ENCODE peak calls at places on chromosomes 7 and 10, in ten cellular contexts. D is IMR-90, F is breast epithelium, I is kidney, Z is GM06990, X is tibial nerve, O is GM23338, W is upper lobe of right lung, A is tibial artery, Q is psoas muscle. M is an unnamed sample.

GRCh38 chr7:151537818-151538561 is 18.3 kb upstream of the RHEB start:
- DNase-seq in A (no peak), I (no peak), F (no peak), X (peak; percentile 58), O (no peak), D (peak; percentile 18), W (no peak), Q (no peak), Z (no peak), M (no peak)

GRCh38 chr7:87038993-87039716 is 20.3 kb downstream of the ELAPOR2 start:
- DNase-seq in Q (no peak), X (no peak), F (no peak), A (no peak), O (no peak), D (no peak), W (no peak), I (no peak), Z (no peak), M (no peak)

GRCh38 chr10:48240196-48240595 is 34.3 kb downstream of the FRMPD2 start:
- DNase-seq in I (no peak), D (no peak), O (no peak), W (no peak), F (no peak), A (no peak), X (no peak), Z (no peak), Q (no peak), M (peak; percentile 33)

GRCh38 chr10:126221874-126222273 is 166.4 kb downstream of the ADAM12 start:
- DNase-seq in O (no peak), Q (no peak), W (no peak), X (no peak), A (no peak), F (no peak), D (no peak), Z (no peak), I (no peak), M (no peak)

GRCh38 chr7:2904202-2904601 is 60.1 kb upstream of the GNA12 start:
- DNase-seq in A (no peak), Q (no peak), I (peak; percentile 55), W (no peak), F (no peak), Z (no peak), O (no peak), D (no peak), X (no peak), M (no peak)

GRCh38 chr7:140142031-140142430 is 34.8 kb downstream of the KDM7A start:
- DNase-seq in W (no peak), X (no peak), Z (no peak), A (no peak), I (no peak), D (no peak), F (no peak), Q (no peak), O (no peak), M (no peak)

GRCh38 chr7:80182630-80183276 is 48.1 kb downstream of the GNAI1 start:
- DNase-seq in D (peak; percentile 68), I (no peak), W (no peak), Q (no peak), Z (no peak), X (no peak), A (no peak), O (peak; percentile 80), F (no peak), M (no peak)

GRCh38 chr7:65798111-65799075 is 74.5 kb upstream of the VKORC1L1 start:
- DNase-seq in Q (no peak), X (no peak), D (peak; percentile 85), I (no peak), A (no peak), O (no peak), W (no peak), F (no peak), Z (peak; percentile 47), M (no peak)

GRCh38 chr10:131445623-131446022 is 134.1 kb upstream of the TCERG1L start:
- DNase-seq in I (peak; percentile 34), D (no peak), Q (no peak), Z (no peak), F (no peak), X (no peak), A (peak; percentile 21), O (no peak), W (peak; percentile 33), M (no peak)

GRCh38 chr10:124708246-124708779 is 35.9 kb downstream of the FAM53B start:
- DNase-seq in D (no peak), A (no peak), O (no peak), I (peak; percentile 67), Q (no peak), X (no peak), Z (no peak), W (no peak), F (no peak), M (no peak)

GRCh38 chr10:69413221-69413865 is 3.4 kb downstream of the TACR2 start:
- DNase-seq in D (peak; percentile 70), O (peak; percentile 95), X (peak; percentile 70), Z (no peak), F (no peak), Q (peak; percentile 53), A (peak; percentile 87), W (no peak), I (no peak), M (peak; percentile 57)

GRCh38 chr10:22301193-22301592 is 15.0 kb upstream of the COMMD3 start:
- DNase-seq in Z (no peak), W (no peak), X (no peak), Q (no peak), F (no peak), O (peak; percentile 34), I (no peak), A (no peak), D (no peak), M (no peak)

GRCh38 chr7:38107486-38107893 is 70.6 kb upstream of the STARD3NL start:
- DNase-seq in Z (no peak), F (no peak), A (peak; percentile 67), O (peak; percentile 88), Q (peak; percentile 17), I (no peak), X (peak; percentile 89), D (peak; percentile 35), W (no peak), M (no peak)

GRCh38 chr7:32224276-32224675 is 154.1 kb upstream of the PDE1C start:
- DNase-seq in D (no peak), O (no peak), A (no peak), Q (no peak), Z (no peak), I (no peak), X (no peak), F (no peak), W (no peak), M (no peak)

GRCh38 chr7:26165950-26166680 is 14.1 kb downstream of the NFE2L3 start:
- DNase-seq in Q (no peak), A (no peak), D (no peak), F (no peak), X (no peak), Z (no peak), I (no peak), W (no peak), O (no peak), M (no peak)

GRCh38 chr10:78277734-78278404 is 244.2 kb downstream of the RPS24 start:
- DNase-seq in D (peak; percentile 75), Q (peak; percentile 85), X (no peak), A (peak; percentile 77), O (no peak), I (no peak), F (no peak), W (no peak), Z (no peak), M (no peak)

GRCh38 chr7:44515595-44516268 is 25.3 kb upstream of the NUDCD3 start:
- DNase-seq in W (no peak), D (no peak), X (no peak), O (no peak), Z (no peak), Q (no peak), A (no peak), I (no peak), F (no peak), M (peak; percentile 46)

GRCh38 chr7:137818036-137818435 is 28.7 kb downstream of the DGKI start:
- DNase-seq in W (no peak), Q (no peak), I (no peak), X (no peak), Z (no peak), F (no peak), A (no peak), O (no peak), D (peak; percentile 67), M (no peak)

DNA sequence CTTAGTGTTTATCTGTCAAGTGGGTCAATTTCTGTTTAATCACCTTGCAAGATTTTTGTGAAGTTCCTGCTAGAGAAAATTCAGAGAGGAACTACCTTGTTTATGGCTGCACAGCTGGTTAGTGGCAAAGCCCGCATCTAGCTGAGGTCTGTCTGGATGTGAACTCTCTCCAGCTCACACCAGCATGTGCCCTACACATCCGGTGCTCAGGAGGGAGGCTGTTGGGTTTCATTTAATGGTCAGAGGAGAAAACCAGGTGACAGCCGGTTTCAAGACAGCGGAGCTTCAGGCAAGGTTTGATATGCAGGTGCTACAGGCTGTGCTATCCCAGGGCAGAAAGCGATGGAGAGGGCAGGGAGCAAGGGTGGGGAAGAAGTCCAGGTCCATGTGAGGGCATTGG is 351.1 kb downstream of the ACTR3B start:
- DNase-seq in Q (no peak), Z (no peak), A (no peak), F (no peak), X (no peak), I (no peak), W (no peak), D (no peak), O (no peak), M (no peak)
- H3K36me3 ChIP-seq in Q (no peaks in the 10 kb centered on the region), Z (no peaks in the 10 kb centered on the region), A (no peaks in the 10 kb centered on the region), F (no peaks in the 10 kb centered on the region), X (no peaks in the 10 kb centered on the region), I (no peaks in the 10 kb centered on the region), W (no peaks in the 10 kb centered on the region), D (no peaks in the 10 kb centered on the region), O (no peaks in the 10 kb centered on the region), M (no peaks in the 10 kb centered on the region)

GRCh38 chr7:85829817-85830432 is 643.1 kb upstream of the SEMA3D start:
- DNase-seq in A (no peak), X (no peak), I (no peak), F (no peak), O (no peak), Q (no peak), W (no peak), D (peak; percentile 11), Z (no peak), M (no peak)
- TF ChIP-seq CTCF in A (no peak), X (no peak), I (no peak), F (no peak), O (peak; percentile 47), Q (peak; percentile 12), W (peak; percentile 43), D (peak; percentile 52), Z (no peak), M (no peak)

DNA sequence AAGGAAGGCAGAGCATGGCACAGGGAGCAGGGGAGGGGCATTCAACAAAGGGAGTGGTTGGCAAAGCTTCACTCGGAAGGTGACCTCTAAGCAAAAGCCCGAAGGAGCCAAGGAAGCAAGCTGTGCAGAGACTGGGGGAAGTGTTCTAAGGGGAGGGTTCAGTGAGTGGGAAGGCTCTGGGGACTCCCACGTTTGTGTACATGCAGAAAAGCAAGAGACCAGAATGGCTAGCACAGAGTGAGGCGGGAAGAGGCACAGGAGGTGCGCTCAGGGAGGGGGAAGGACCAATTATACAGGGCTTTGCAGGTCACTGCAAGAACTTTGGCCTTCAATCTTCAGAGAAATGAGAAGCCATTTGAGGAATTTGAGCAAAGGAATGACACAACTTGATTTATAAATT is 7.4 kb downstream of the ARHGAP21 start:
- DNase-seq in A (no peak), O (peak; percentile 17), Q (no peak), D (no peak), I (no peak), W (no peak), F (no peak), Z (no peak), X (no peak), M (no peak)
- H3K4me3 ChIP-seq in A (no peak overlapping the region), O (no peak overlapping the region), Q (no peak overlapping the region), D (no peak overlapping the region), I (no peak overlapping the region), W (no peak overlapping the region), F (no peak overlapping the region), Z (no peak overlapping the region), X (no peak overlapping the region), M (no peak overlapping the region)

GRCh38 chr7:47967708-47968107 is 11.7 kb downstream of the HUS1 start:
- DNase-seq in I (no peak), W (no peak), D (peak; percentile 67), Z (no peak), A (no peak), X (no peak), O (no peak), F (no peak), Q (no peak), M (no peak)
- H3K36me3 ChIP-seq in I (peaks cover 41% of the 10 kb centered on the region), W (peaks cover 79% of the 10 kb centered on the region), D (peaks cover 39% of the 10 kb centered on the region), Z (peaks cover 11% of the 10 kb centered on the region), A (peaks cover 86% of the 10 kb centered on the region), X (peaks cover 30% of the 10 kb centered on the region), O (peaks cover 44% of the 10 kb centered on the region), F (peaks cover 23% of the 10 kb centered on the region), Q (peaks cover 22% of the 10 kb centered on the region), M (peaks cover 52% of the 10 kb centered on the region)

M was measured in upper lobe of left lung.